ENCODE peak calls at places on chromosomes 1 and 21, in four cellular contexts. One of them, this sample, is unnamed.

GRCh38 chr1:154866257-154866994 is 3.7 kb downstream of the KCNN3 start:
- DNase-seq in neural crest cell: no peak
- DNase-seq in HL-60: no peak
- DNase-seq in EL: peak
- DNase-seq in this sample: no peak

GRCh38 chr1:109876617-109877319 is 33.9 kb upstream of the CSF1 start:
- DNase-seq in neural crest cell: no peak
- DNase-seq in HL-60: no peak
- DNase-seq in EL: peak
- DNase-seq in this sample: no peak

GRCh38 chr1:18354657-18355056 is 126.1 kb upstream of the KLHDC7A start:
- DNase-seq in neural crest cell: no peak
- DNase-seq in HL-60: no peak
- DNase-seq in EL: no peak
- DNase-seq in this sample: no peak

GRCh38 chr1:86466986-86467385 is 1.7 kb upstream of the CLCA1 start:
- DNase-seq in neural crest cell: no peak
- DNase-seq in HL-60: no peak
- DNase-seq in EL: peak
- DNase-seq in this sample: no peak

GRCh38 chr1:3443759-3444697 is 10.4 kb upstream of the ARHGEF16 start:
- DNase-seq in neural crest cell: no peak
- DNase-seq in HL-60: no peak
- DNase-seq in EL: no peak
- DNase-seq in this sample: no peak

GRCh38 chr1:201131398-201131797 is 4.4 kb upstream of the ASCL5 start:
- DNase-seq in neural crest cell: no peak
- DNase-seq in HL-60: no peak
- DNase-seq in EL: no peak
- DNase-seq in this sample: no peak

GRCh38 chr21:31781737-31782136 is 49.8 kb upstream of the SCAF4 start:
- DNase-seq in neural crest cell: no peak
- DNase-seq in HL-60: no peak
- DNase-seq in EL: peak
- DNase-seq in this sample: no peak

GRCh38 chr1:28172690-28173150 is 3.8 kb downstream of the PTAFR start:
- DNase-seq in neural crest cell: no peak
- DNase-seq in HL-60: peak
- DNase-seq in EL: peak
- DNase-seq in this sample: peak